ENCODE peak calls at places on chromosomes 13 and 19, in seven cellular contexts. O is astrocyte of the spinal cord; K is stromal cell of bone marrow; I is stimulated activated CD8-positive, alpha-beta memory T cell treated with anti-CD3 and anti-CD28 coated beads, Interleukin-2, amount 100 ng/mL, for 48 hours; Z is T-helper 2 cell; H is suprapubic skin; R is AG04450. S is an unnamed sample.

GRCh38 chr13:20305587-20305986 is 73.5 kb upstream of the GJB6 start:
- DNase-seq in O (no peak), K (no peak), I (no peak), Z (no peak), H (no peak), R (no peak), S (no peak)

GRCh38 chr13:30880756-30881155 is 25.3 kb upstream of the MEDAG start:
- DNase-seq in O (peak), K (peak), I (no peak), Z (no peak), H (no peak), R (peak), S (peak)

GRCh38 chr19:49333426-49334288 is 1.5 kb upstream of the CD37 start:
- DNase-seq in O (no peak), K (no peak), I (peak), Z (peak), H (peak), R (no peak), S (peak)

GRCh38 chr19:41706741-41707501 is 1.5 kb upstream of the CEACAM5 start:
- DNase-seq in O (no peak), K (no peak), I (peak), Z (peak), H (peak), R (no peak), S (peak)

GRCh38 chr13:49746111-49746510 is 46.4 kb downstream of the KPNA3 start:
- DNase-seq in O (no peak), K (no peak), I (no peak), Z (no peak), H (no peak), R (no peak), S (no peak)

GRCh38 chr13:48585456-48585840 is 52.6 kb upstream of the RCBTB2 start:
- DNase-seq in O (peak), K (peak), I (no peak), Z (no peak), H (no peak), R (no peak), S (peak)

GRCh38 chr19:1026189-1027019 is at the start of gene CNN2:
- DNase-seq in O (peak), K (peak), I (peak), Z (peak), H (peak), R (no peak), S (peak)

GRCh38 chr19:37885392-37885791 is 21.0 kb downstream of the WDR87 start:
- DNase-seq in O (no peak), K (no peak), I (no peak), Z (no peak), H (no peak), R (no peak), S (no peak)

GRCh38 chr13:59728896-59729545 is 434.7 kb downstream of the DIAPH3 start:
- DNase-seq in O (no peak), K (no peak), I (no peak), Z (no peak), H (no peak), R (no peak), S (no peak)

GRCh38 chr19:46000497-46001246 is 5.4 kb downstream of the CCDC61 start:
- DNase-seq in O (no peak), K (no peak), I (peak), Z (peak), H (no peak), R (no peak), S (peak)

GRCh38 chr13:35723820-35724219 is 247.3 kb upstream of the MAB21L1 start:
- DNase-seq in O (no peak), K (no peak), I (no peak), Z (no peak), H (no peak), R (no peak), S (peak)